ENCODE peak calls at places on chromosomes 13 and 19, in nine cellular contexts. P is endodermal cell, X is GM23338, S is body of pancreas, D is sigmoid colon, Q is WERI-Rb-1, C is heart left ventricle, M is gastrocnemius medialis, N is SJCRH30. I is an unnamed sample.
A peak's percentile ranks its signal among the peaks of the same experiment; 100 is the strongest.

GRCh38 chr13:48591889-48592725 is 59.2 kb upstream of the RCBTB2 start:
- DNase-seq in P (no peak), X (peak; percentile 61), S (no peak), D (no peak), Q (no peak), C (no peak), M (no peak), N (no peak), I (no peak)

GRCh38 chr13:40983725-40984669 is 35.1 kb downstream of the ELF1 start:
- DNase-seq in P (no peak), X (no peak), S (no peak), D (no peak), Q (no peak), C (no peak), M (no peak), N (peak; percentile 8), I (no peak)

GRCh38 chr19:4909172-4909896 is at the start of gene UHRF1:
- DNase-seq in P (peak; percentile 77), X (peak; percentile 44), S (no peak), D (no peak), Q (peak; percentile 91), C (no peak), M (no peak), N (peak; percentile 90), I (peak; percentile 35)

GRCh38 chr13:101868585-101869469 is 416.4 kb downstream of the ITGBL1 start:
- DNase-seq in P (no peak), X (no peak), S (no peak), D (no peak), Q (no peak), C (peak; percentile 23), M (no peak), N (no peak), I (no peak)

GRCh38 chr19:3976495-3977241 is 5.8 kb upstream of the DAPK3 start:
- DNase-seq in P (peak; percentile 60), X (peak; percentile 7), S (no peak), D (peak; percentile 66), Q (no peak), C (no peak), M (peak; percentile 33), N (no peak), I (no peak)

GRCh38 chr19:48698046-48698445 is 2.3 kb downstream of the FUT2 start:
- DNase-seq in P (no peak), X (no peak), S (peak; percentile 49), D (no peak), Q (no peak), C (no peak), M (no peak), N (peak; percentile 61), I (peak; percentile 63)

GRCh38 chr19:55355213-55355821 is 798 bp upstream of the COX6B2 start:
- DNase-seq in P (peak; percentile 66), X (peak; percentile 77), S (no peak), D (no peak), Q (peak; percentile 71), C (no peak), M (no peak), N (peak; percentile 58), I (no peak)

GRCh38 chr19:44582581-44583265 is 30.6 kb upstream of the IGSF23 start:
- DNase-seq in P (peak; percentile 93), X (peak; percentile 89), S (peak; percentile 58), D (no peak), Q (peak; percentile 53), C (no peak), M (no peak), N (peak; percentile 60), I (no peak)

GRCh38 chr13:44763604-44764311 is 187.6 kb upstream of the TSC22D1 start:
- DNase-seq in P (no peak), X (no peak), S (peak; percentile 80), D (no peak), Q (no peak), C (peak; percentile 67), M (no peak), N (no peak), I (no peak)

GRCh38 chr19:35114656-35115537 is 726 bp upstream of the FXYD3 start:
- DNase-seq in P (peak; percentile 95), X (peak; percentile 90), S (peak; percentile 77), D (peak; percentile 88), Q (peak; percentile 89), C (no peak), M (peak; percentile 49), N (peak; percentile 81), I (peak; percentile 29)

GRCh38 chr13:39556856-39557255 is 46.1 kb downstream of the LHFPL6 start:
- DNase-seq in P (no peak), X (no peak), S (no peak), D (no peak), Q (no peak), C (no peak), M (no peak), N (no peak), I (no peak)

GRCh38 chr13:100542546-100543156 is 45.9 kb downstream of the GGACT start:
- DNase-seq in P (no peak), X (peak; percentile 61), S (no peak), D (peak; percentile 21), Q (no peak), C (no peak), M (no peak), N (peak; percentile 26), I (peak; percentile 29)

GRCh38 chr13:20814224-20814910 is 40.6 kb upstream of the EEF1AKMT1 start:
- DNase-seq in P (no peak), X (no peak), S (peak; percentile 85), D (peak; percentile 93), Q (peak; percentile 88), C (peak; percentile 93), M (peak; percentile 95), N (peak; percentile 84), I (peak; percentile 96)

GRCh38 chr13:46554971-46555370 is 2.0 kb downstream of the LRCH1 start:
- DNase-seq in P (no peak), X (no peak), S (no peak), D (no peak), Q (no peak), C (no peak), M (no peak), N (no peak), I (peak; percentile 56)

GRCh38 chr19:44759083-44759804 is 10.7 kb downstream of the BCL3 start:
- DNase-seq in P (no peak), X (no peak), S (no peak), D (peak; percentile 64), Q (no peak), C (no peak), M (no peak), N (no peak), I (no peak)

GRCh38 chr19:19866599-19867248 is 1.0 kb downstream of the ZNF253 start:
- DNase-seq in P (peak; percentile 92), X (peak; percentile 95), S (peak; percentile 17), D (no peak), Q (peak; percentile 38), C (no peak), M (no peak), N (peak; percentile 45), I (peak; percentile 1)

GRCh38 chr19:17303940-17304267 is 679 bp upstream of the ABHD8 start:
- DNase-seq in P (no peak), X (no peak), S (no peak), D (no peak), Q (no peak), C (no peak), M (no peak), N (no peak), I (no peak)

GRCh38 chr19:17305211-17305516 is 508 bp upstream of the MRPL34 start:
- DNase-seq in P (no peak), X (no peak), S (no peak), D (no peak), Q (no peak), C (no peak), M (no peak), N (no peak), I (no peak)

GRCh38 chr19:17302391-17303166 is 646 bp downstream of the ABHD8 start:
- DNase-seq in P (peak; percentile 68), X (peak; percentile 72), S (peak; percentile 21), D (no peak), Q (no peak), C (no peak), M (no peak), N (peak; percentile 41), I (no peak)

GRCh38 chr19:17304386-17305047 is 1.2 kb upstream of the MRPL34 start:
- DNase-seq in P (no peak), X (no peak), S (peak; percentile 21), D (no peak), Q (no peak), C (no peak), M (no peak), N (no peak), I (no peak)

GRCh38 chr19:17303167-17303939 is at the start of gene ABHD8:
- DNase-seq in P (peak; percentile 99), X (peak; percentile 99), S (peak; percentile 97), D (peak; percentile 99), Q (peak; percentile 97), C (peak; percentile 98), M (peak; percentile 98), N (peak; percentile 99), I (peak; percentile 96)
- H3K27ac ChIP-seq in P (no peak within 1 kb of the TSS), X (peak within 1 kb of the TSS; percentile 67), S (peak within 1 kb of the TSS; percentile 9), D (peak within 1 kb of the TSS; percentile 93), Q (peak within 1 kb of the TSS; percentile 84), C (peak within 1 kb of the TSS; percentile 80), M (peak within 1 kb of the TSS; percentile 93), N (peak within 1 kb of the TSS; percentile 83), I (peak within 1 kb of the TSS; percentile 32)

DNA sequence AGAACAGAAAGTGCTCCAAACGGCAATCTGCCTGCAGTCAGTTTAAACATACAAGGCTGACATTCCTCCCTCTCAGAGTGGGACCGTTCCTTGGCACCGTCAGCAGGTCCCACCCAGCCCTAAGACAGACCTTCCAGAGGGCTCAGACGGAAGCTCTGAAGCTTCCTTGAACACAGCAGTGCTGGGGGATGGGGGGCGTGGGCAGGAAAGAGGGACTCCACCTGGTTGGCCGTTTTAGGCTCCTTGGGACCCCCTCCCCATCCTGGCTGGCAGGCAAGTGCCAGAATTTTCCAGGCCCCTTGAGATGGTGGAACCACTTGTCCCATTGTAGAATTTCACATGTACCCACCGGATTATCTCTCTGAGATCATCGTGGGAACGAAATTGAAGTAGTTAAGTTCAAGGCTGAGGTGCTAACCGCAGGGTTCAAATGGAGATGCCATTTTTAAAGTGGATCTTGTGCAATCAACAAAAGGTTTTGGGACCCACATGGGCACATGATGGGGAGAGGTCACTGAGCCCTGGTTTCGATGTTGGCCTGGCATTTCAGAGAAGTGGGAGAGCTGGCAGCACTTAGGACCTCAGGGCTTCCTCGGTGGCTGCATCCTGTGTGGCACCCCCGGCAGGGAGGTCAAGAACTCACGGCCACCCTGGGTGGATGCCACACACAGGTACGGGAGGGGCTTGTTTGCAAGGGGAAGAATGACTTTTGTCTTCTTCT is 46.2 kb downstream of the KLF2 start:
- DNase-seq in P (no peak), X (no peak), S (no peak), D (no peak), Q (no peak), C (peak; percentile 27), M (no peak), N (no peak), I (no peak)
- H3K4me3 ChIP-seq in P (no peak overlapping the region), X (no peak overlapping the region), S (no peak overlapping the region), D (no peak overlapping the region), Q (no peak overlapping the region), C (no peak overlapping the region), M (no peak overlapping the region), N (no peak overlapping the region), I (no peak overlapping the region)

GRCh38 chr13:114101325-114101821 is 31.1 kb downstream of the RASA3 start:
- DNase-seq in P (peak; percentile 62), X (no peak), S (peak; percentile 20), D (peak; percentile 77), Q (peak; percentile 14), C (peak; percentile 46), M (peak; percentile 31), N (no peak), I (peak; percentile 39)
- H3K27ac ChIP-seq in P (peak overlapping the region; percentile 73), X (no peak overlapping the region), S (peak overlapping the region; percentile 78), D (peak overlapping the region; percentile 63), Q (no peak overlapping the region), C (peak overlapping the region; percentile 71), M (peak overlapping the region; percentile 68), N (no peak overlapping the region), I (peak overlapping the region; percentile 57)

GRCh38 chr13:113839536-113840204 is 24.2 kb downstream of the GAS6 start:
- DNase-seq in P (no peak), X (no peak), S (peak; percentile 67), D (no peak), Q (no peak), C (peak; percentile 77), M (no peak), N (no peak), I (no peak)
- H3K4me3 ChIP-seq in P (no peak overlapping the region), X (no peak overlapping the region), S (no peak overlapping the region), D (peak overlapping the region; percentile 45), Q (no peak overlapping the region), C (no peak overlapping the region), M (no peak overlapping the region), N (no peak overlapping the region), I (no peak overlapping the region)